ENCODE peak calls at places on chromosome 18, in eight cellular contexts. M is gastrocnemius medialis, T is A549, K is stomach, G is endothelial cell of umbilical vein, E is GM12891, X is HepG2, O is adrenal gland. S is an unnamed sample.

GRCh38 chr18:22640281-22640842 is 222.6 kb upstream of the CTAGE1 start:
- DNase-seq in M (no peak), T (no peak), K (no peak), G (no peak), E (no peak), X (no peak), O (peak; percentile 24), S (no peak)

GRCh38 chr18:68152770-68153169 is 562.1 kb downstream of the TMX3 start:
- DNase-seq in M (no peak), T (no peak), K (no peak), G (no peak), E (no peak), X (peak; percentile 1), O (no peak), S (no peak)

GRCh38 chr18:48583568-48583967 is 44.7 kb downstream of the CTIF start:
- DNase-seq in M (no peak), T (no peak), K (no peak), G (no peak), E (no peak), X (no peak), O (no peak), S (no peak)

GRCh38 chr18:8943900-8944870 is 158.3 kb upstream of the NDUFV2 start:
- DNase-seq in M (no peak), T (no peak), K (no peak), G (no peak), E (no peak), X (no peak), O (no peak), S (peak; percentile 35)

GRCh38 chr18:28715206-28715605 is 538.3 kb upstream of the CDH2 start:
- DNase-seq in M (no peak), T (no peak), K (no peak), G (no peak), E (no peak), X (no peak), O (no peak), S (no peak)

GRCh38 chr18:70431203-70431624 is 142.4 kb downstream of the SOCS6 start:
- DNase-seq in M (no peak), T (peak; percentile 78), K (no peak), G (no peak), E (no peak), X (peak; percentile 98), O (no peak), S (no peak)

GRCh38 chr18:51437280-51438271 is 240.1 kb upstream of the MEX3C start:
- DNase-seq in M (no peak), T (no peak), K (no peak), G (no peak), E (no peak), X (no peak), O (no peak), S (no peak)

GRCh38 chr18:6994053-6994452 is 123.5 kb downstream of the LAMA1 start:
- DNase-seq in M (no peak), T (no peak), K (no peak), G (no peak), E (no peak), X (no peak), O (no peak), S (no peak)

GRCh38 chr18:8375269-8375668 is 234.0 kb upstream of the RAB12 start:
- DNase-seq in M (no peak), T (no peak), K (no peak), G (no peak), E (no peak), X (no peak), O (no peak), S (no peak)

GRCh38 chr18:26356045-26356785 is 130.0 kb downstream of the TAF4B start:
- DNase-seq in M (no peak), T (no peak), K (no peak), G (no peak), E (no peak), X (no peak), O (no peak), S (no peak)

GRCh38 chr18:69838620-69839411 is 108.9 kb downstream of the CD226 start:
- DNase-seq in M (no peak), T (peak; percentile 5), K (no peak), G (no peak), E (no peak), X (peak; percentile 18), O (no peak), S (peak; percentile 34)

GRCh38 chr18:379665-380356 is 112.0 kb upstream of the THOC1 start:
- DNase-seq in M (peak; percentile 38), T (no peak), K (no peak), G (no peak), E (no peak), X (no peak), O (peak; percentile 68), S (no peak)

GRCh38 chr18:56738184-56738583 is 87.0 kb downstream of the WDR7 start:
- DNase-seq in M (peak; percentile 21), T (no peak), K (no peak), G (no peak), E (no peak), X (no peak), O (no peak), S (no peak)

GRCh38 chr18:32553640-32554039 is 83.0 kb upstream of the GAREM1 start:
- DNase-seq in M (no peak), T (no peak), K (no peak), G (no peak), E (no peak), X (no peak), O (no peak), S (no peak)

GRCh38 chr18:22378672-22379282 is 38.9 kb downstream of the CTAGE1 start:
- DNase-seq in M (no peak), T (peak; percentile 46), K (peak; percentile 60), G (peak; percentile 53), E (no peak), X (peak; percentile 25), O (peak; percentile 72), S (peak; percentile 15)

GRCh38 chr18:23664674-23665073 is 2.0 kb upstream of the ANKRD29 start:
- DNase-seq in M (no peak), T (no peak), K (no peak), G (no peak), E (no peak), X (no peak), O (no peak), S (no peak)

GRCh38 chr18:9855686-9856085 is 30.1 kb upstream of the TXNDC2 start:
- DNase-seq in M (no peak), T (no peak), K (no peak), G (no peak), E (no peak), X (no peak), O (no peak), S (no peak)

GRCh38 chr18:50374170-50374752 is 585 bp upstream of the SKA1 start:
- DNase-seq in M (no peak), T (no peak), K (no peak), G (no peak), E (no peak), X (no peak), O (no peak), S (no peak)

GRCh38 chr18:50377061-50377798 is 2.4 kb downstream of the SKA1 start:
- DNase-seq in M (no peak), T (no peak), K (no peak), G (no peak), E (no peak), X (no peak), O (no peak), S (no peak)

GRCh38 chr18:50373531-50373930 is 1.3 kb upstream of the SKA1 start:
- DNase-seq in M (no peak), T (no peak), K (no peak), G (no peak), E (no peak), X (no peak), O (no peak), S (no peak)

GRCh38 chr18:50372743-50373142 is 2.1 kb upstream of the SKA1 start:
- DNase-seq in M (no peak), T (no peak), K (no peak), G (no peak), E (no peak), X (no peak), O (no peak), S (no peak)

GRCh38 chr18:50374753-50375391 is at the start of gene SKA1:
- DNase-seq in M (peak; percentile 85), T (peak; percentile 72), K (peak; percentile 93), G (peak; percentile 95), E (peak; percentile 93), X (peak; percentile 87), O (peak; percentile 93), S (peak; percentile 70)
- TF ChIP-seq POLR2A in M (peak; percentile 43), T (peak; percentile 86), K (no peak), G (peak; percentile 79), E (peak; percentile 84), X (peak; percentile 99), O (no peak), S (peak; percentile 63)

DNA sequence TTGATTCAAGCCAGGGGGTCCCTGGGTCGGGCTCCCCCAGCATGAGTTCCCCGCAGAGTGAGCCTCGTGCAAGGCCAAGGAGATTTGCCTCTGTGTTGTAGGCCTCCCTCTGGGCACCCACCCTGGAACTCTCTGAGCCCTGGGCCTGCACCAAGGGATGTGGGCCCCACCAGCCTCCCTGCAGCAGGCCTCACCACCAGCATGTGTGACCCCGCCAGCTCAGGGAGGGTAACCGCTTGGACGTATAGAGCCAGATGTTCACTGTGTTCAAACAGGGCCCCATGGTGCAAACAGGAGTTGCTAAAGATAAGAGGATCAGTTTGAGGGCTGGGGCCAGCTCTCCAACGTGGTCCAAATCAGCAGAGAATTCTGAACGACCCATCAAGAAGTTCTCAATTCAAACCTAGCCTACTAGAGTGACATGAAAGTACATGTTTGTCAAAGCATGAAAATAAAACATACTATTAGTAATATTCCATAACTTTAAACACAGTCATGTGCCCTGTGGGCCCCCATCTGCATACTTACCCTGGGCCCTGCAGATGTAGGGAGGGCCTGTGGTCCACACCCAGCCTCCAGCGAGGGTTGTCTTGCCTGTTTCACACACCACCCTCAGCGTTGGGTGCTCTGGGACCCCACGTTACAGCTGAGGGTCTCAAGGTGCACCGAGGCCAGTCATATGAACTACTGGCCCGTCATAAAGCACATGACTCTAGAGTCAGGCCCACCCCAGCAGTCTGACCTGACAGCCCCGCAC is 5.5 kb upstream of the TUBB6 start:
- DNase-seq in M (no peak), T (no peak), K (no peak), G (no peak), E (no peak), X (no peak), O (no peak), S (no peak)
- TF ChIP-seq POLR2A in M (no peak), T (no peak), K (no peak), G (no peak), E (no peak), X (no peak), O (no peak), S (no peak)

DNA sequence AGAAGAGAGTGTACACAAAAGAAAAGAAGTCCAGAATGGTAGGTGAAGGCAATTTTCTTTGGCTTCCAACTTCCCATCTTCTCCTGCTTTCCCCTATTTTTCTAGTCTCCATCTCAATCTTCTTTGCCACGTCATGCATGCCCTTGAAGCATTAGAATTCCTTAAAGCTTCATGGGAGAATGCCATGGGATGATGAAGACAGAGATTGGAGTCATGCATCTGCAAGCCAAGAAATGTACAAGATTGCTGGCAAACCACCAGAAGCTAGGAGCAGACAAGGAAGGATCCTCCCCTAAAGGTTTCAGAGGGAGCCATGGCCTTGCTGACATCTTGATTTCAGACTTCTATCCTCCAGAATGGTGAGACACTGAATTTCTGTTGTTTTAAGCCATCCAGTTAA is 305.9 kb downstream of the HRH4 start:
- DNase-seq in M (no peak), T (no peak), K (no peak), G (no peak), E (no peak), X (no peak), O (no peak), S (no peak)
- TF ChIP-seq POLR2A in M (no peak), T (no peak), K (no peak), G (no peak), E (no peak), X (no peak), O (no peak), S (no peak)

GRCh38 chr18:45775241-45775676 is 50.2 kb upstream of the SIGLEC15 start:
- DNase-seq in M (peak; percentile 19), T (peak; percentile 43), K (peak; percentile 77), G (peak; percentile 89), E (peak; percentile 27), X (no peak), O (peak; percentile 74), S (no peak)
- TF ChIP-seq POLR2A in M (no peak), T (peak; percentile 54), K (no peak), G (peak; percentile 80), E (peak; percentile 59), X (no peak), O (no peak), S (no peak)

S was measured in H54.